ENCODE peak calls at places on chromosomes 1 and 21, in eight cellular contexts. B, C, Z, O, P, M, R and L are unnamed samples.

GRCh38 chr1:14855824-14856223 is 257.3 kb downstream of the KAZN start:
- DNase-seq in B (no peak), C (no peak), Z (no peak), O (no peak), P (no peak), M (no peak), R (no peak), L (no peak)

GRCh38 chr1:243903904-243904303 is 53.9 kb upstream of the AKT3 start:
- DNase-seq in B (no peak), C (no peak), Z (no peak), O (no peak), P (no peak), M (no peak), R (no peak), L (no peak)

GRCh38 chr21:35565204-35565611 is 495.1 kb downstream of the SETD4 start:
- DNase-seq in B (no peak), C (no peak), Z (no peak), O (no peak), P (no peak), M (no peak), R (peak; percentile 66), L (peak; percentile 60)

GRCh38 chr1:94851571-94851970 is 31.4 kb downstream of the SLC44A3 start:
- DNase-seq in B (no peak), C (no peak), Z (no peak), O (no peak), P (no peak), M (no peak), R (no peak), L (no peak)

GRCh38 chr1:205805082-205805711 is 7.8 kb downstream of the SLC41A1 start:
- DNase-seq in B (no peak), C (peak; percentile 72), Z (no peak), O (no peak), P (no peak), M (no peak), R (no peak), L (no peak)

GRCh38 chr1:103256490-103256889 is 148.2 kb upstream of the COL11A1 start:
- DNase-seq in B (no peak), C (no peak), Z (no peak), O (no peak), P (no peak), M (no peak), R (no peak), L (no peak)

GRCh38 chr21:16072176-16072575 is 342.4 kb downstream of the USP25 start:
- DNase-seq in B (no peak), C (no peak), Z (no peak), O (no peak), P (no peak), M (no peak), R (no peak), L (no peak)

GRCh38 chr21:20024727-20025126 is 973.5 kb upstream of the NCAM2 start:
- DNase-seq in B (no peak), C (no peak), Z (no peak), O (no peak), P (no peak), M (no peak), R (no peak), L (no peak)

GRCh38 chr1:161351482-161351881 is 16.2 kb downstream of the CFAP126 start:
- DNase-seq in B (no peak), C (no peak), Z (no peak), O (no peak), P (no peak), M (no peak), R (no peak), L (no peak)

GRCh38 chr1:197356723-197357533 is 88.9 kb downstream of the CRB1 start:
- DNase-seq in B (no peak), C (no peak), Z (peak; percentile 10), O (no peak), P (no peak), M (no peak), R (peak; percentile 11), L (peak; percentile 58)

GRCh38 chr1:58431847-58432246 is 114.7 kb downstream of the OMA1 start:
- DNase-seq in B (no peak), C (no peak), Z (no peak), O (no peak), P (no peak), M (no peak), R (no peak), L (no peak)

GRCh38 chr1:54744696-54745095 is 19.6 kb downstream of the PARS2 start:
- DNase-seq in B (no peak), C (peak; percentile 38), Z (no peak), O (no peak), P (no peak), M (no peak), R (no peak), L (no peak)

GRCh38 chr21:31710586-31710985 is 21.3 kb downstream of the SCAF4 start:
- DNase-seq in B (no peak), C (no peak), Z (no peak), O (no peak), P (no peak), M (no peak), R (no peak), L (peak; percentile 17)

GRCh38 chr1:158068918-158069317 is 75.5 kb downstream of the KIRREL1 start:
- DNase-seq in B (no peak), C (no peak), Z (no peak), O (no peak), P (no peak), M (no peak), R (no peak), L (no peak)

GRCh38 chr1:85361106-85361505 is 84.7 kb upstream of the BCL10 start:
- DNase-seq in B (no peak), C (no peak), Z (no peak), O (no peak), P (no peak), M (no peak), R (no peak), L (peak; percentile 4)

GRCh38 chr1:228287541-228288425 is 79.9 kb downstream of the OBSCN start:
- DNase-seq in B (peak; percentile 15), C (no peak), Z (no peak), O (no peak), P (no peak), M (no peak), R (no peak), L (no peak)

GRCh38 chr1:159991513-159991912 is 37.5 kb upstream of the SLAMF9 start:
- DNase-seq in B (no peak), C (no peak), Z (no peak), O (no peak), P (no peak), M (no peak), R (no peak), L (peak; percentile 85)

GRCh38 chr1:26282694-26283019 is 2.8 kb downstream of the SH3BGRL3 start:
- DNase-seq in B (no peak), C (no peak), Z (no peak), O (no peak), P (no peak), M (no peak), R (no peak), L (no peak)

GRCh38 chr1:178223289-178223688 is 129.4 kb downstream of the RASAL2 start:
- DNase-seq in B (no peak), C (no peak), Z (no peak), O (no peak), P (no peak), M (no peak), R (no peak), L (no peak)

GRCh38 chr1:157170677-157171515 is 32.7 kb upstream of the ETV3 start:
- DNase-seq in B (peak; percentile 65), C (peak; percentile 79), Z (peak; percentile 74), O (peak; percentile 72), P (no peak), M (peak; percentile 37), R (peak; percentile 88), L (peak; percentile 40)

GRCh38 chr1:226109829-226110248 is 47.3 kb downstream of the H3-3A start:
- DNase-seq in B (peak; percentile 91), C (peak; percentile 89), Z (peak; percentile 45), O (peak; percentile 88), P (peak; percentile 58), M (peak; percentile 63), R (peak; percentile 82), L (peak; percentile 69)

GRCh38 chr1:57986432-57986831 is 560.1 kb downstream of the OMA1 start:
- DNase-seq in B (no peak), C (no peak), Z (no peak), O (no peak), P (no peak), M (no peak), R (no peak), L (no peak)

GRCh38 chr1:202107801-202108731 is 14.7 kb upstream of the GPR37L1 start:
- DNase-seq in B (peak; percentile 83), C (no peak), Z (peak; percentile 77), O (no peak), P (no peak), M (no peak), R (peak; percentile 66), L (no peak)

GRCh38 chr1:240122639-240123604 is 31.2 kb downstream of the FMN2 start:
- DNase-seq in B (peak; percentile 64), C (no peak), Z (peak; percentile 75), O (peak; percentile 47), P (no peak), M (no peak), R (peak; percentile 64), L (peak; percentile 25)

GRCh38 chr1:158025576-158026230 is 32.3 kb downstream of the KIRREL1 start:
- DNase-seq in B (no peak), C (no peak), Z (peak; percentile 44), O (no peak), P (no peak), M (no peak), R (no peak), L (no peak)